ENCODE peak calls at places on chromosomes 12 and 14, in four cellular contexts. One of them, this sample, is unnamed.

GRCh38 chr12:53214687-53215455 is 7.8 kb upstream of the ITGB7 start:
- DNase-seq in omental fat pad: no peak
- DNase-seq in HFF-Myc: no peak
- DNase-seq in AG04450: no peak
- DNase-seq in this sample: no peak

GRCh38 chr12:12902036-12902435 is 10.7 kb downstream of the GPRC5A start:
- DNase-seq in omental fat pad: no peak
- DNase-seq in HFF-Myc: no peak
- DNase-seq in AG04450: no peak
- DNase-seq in this sample: no peak

GRCh38 chr12:92290016-92290685 is 144.5 kb upstream of the BTG1 start:
- DNase-seq in omental fat pad: no peak
- DNase-seq in HFF-Myc: no peak
- DNase-seq in AG04450: no peak
- DNase-seq in this sample: no peak

GRCh38 chr12:117162167-117162539 is 28.1 kb downstream of the FBXO21 start:
- DNase-seq in omental fat pad: no peak
- DNase-seq in HFF-Myc: no peak
- DNase-seq in AG04450: no peak
- DNase-seq in this sample: no peak

GRCh38 chr12:53229454-53229853 is 2.6 kb downstream of the RARG start:
- DNase-seq in omental fat pad: no peak
- DNase-seq in HFF-Myc: no peak
- DNase-seq in AG04450: no peak
- DNase-seq in this sample: no peak

GRCh38 chr14:38255408-38255672 is 553 bp downstream of the CLEC14A start:
- DNase-seq in omental fat pad: no peak
- DNase-seq in HFF-Myc: no peak
- DNase-seq in AG04450: no peak
- DNase-seq in this sample: no peak

GRCh38 chr12:110531741-110532333 is 29.7 kb downstream of the RAD9B start:
- DNase-seq in omental fat pad: no peak
- DNase-seq in HFF-Myc: no peak
- DNase-seq in AG04450: no peak
- DNase-seq in this sample: no peak

GRCh38 chr12:102769323-102769916 is 147.6 kb downstream of the PAH start:
- DNase-seq in omental fat pad: no peak
- DNase-seq in HFF-Myc: peak
- DNase-seq in AG04450: peak
- DNase-seq in this sample: peak

GRCh38 chr14:52146504-52146903 is 77.6 kb upstream of the NID2 start:
- DNase-seq in omental fat pad: no peak
- DNase-seq in HFF-Myc: no peak
- DNase-seq in AG04450: no peak
- DNase-seq in this sample: no peak

GRCh38 chr12:80829767-80830166 is 108.0 kb downstream of the LIN7A start:
- DNase-seq in omental fat pad: no peak
- DNase-seq in HFF-Myc: no peak
- DNase-seq in AG04450: no peak
- DNase-seq in this sample: no peak

GRCh38 chr12:80580254-80580653 is 127.2 kb upstream of the MYF6 start:
- DNase-seq in omental fat pad: no peak
- DNase-seq in HFF-Myc: peak
- DNase-seq in AG04450: peak
- DNase-seq in this sample: no peak

GRCh38 chr14:58501214-58501816 is 73.8 kb downstream of the KIAA0586 start:
- DNase-seq in omental fat pad: no peak
- DNase-seq in HFF-Myc: peak
- DNase-seq in AG04450: peak
- DNase-seq in this sample: peak

GRCh38 chr14:52111583-52111982 is 42.7 kb upstream of the NID2 start:
- DNase-seq in omental fat pad: no peak
- DNase-seq in HFF-Myc: no peak
- DNase-seq in AG04450: no peak
- DNase-seq in this sample: no peak

GRCh38 chr12:62191747-62192485 is 68.3 kb upstream of the USP15 start:
- DNase-seq in omental fat pad: no peak
- DNase-seq in HFF-Myc: no peak
- DNase-seq in AG04450: no peak
- DNase-seq in this sample: no peak

GRCh38 chr12:3792623-3793288 is 39.8 kb upstream of the CRACR2A start:
- DNase-seq in omental fat pad: no peak
- DNase-seq in HFF-Myc: no peak
- DNase-seq in AG04450: no peak
- DNase-seq in this sample: no peak

GRCh38 chr14:101960225-101960624 is 4.1 kb upstream of the DYNC1H1 start:
- DNase-seq in omental fat pad: no peak
- DNase-seq in HFF-Myc: no peak
- DNase-seq in AG04450: no peak
- DNase-seq in this sample: no peak

GRCh38 chr12:120007272-120007671 is 18.2 kb downstream of the BICDL1 start:
- DNase-seq in omental fat pad: no peak
- DNase-seq in HFF-Myc: no peak
- DNase-seq in AG04450: no peak
- DNase-seq in this sample: no peak

GRCh38 chr14:78405071-78405856 is 235.1 kb downstream of the NRXN3 start:
- DNase-seq in omental fat pad: no peak
- DNase-seq in HFF-Myc: no peak
- DNase-seq in AG04450: no peak
- DNase-seq in this sample: no peak

GRCh38 chr12:82635263-82635662 is 51.4 kb upstream of the TMTC2 start:
- DNase-seq in omental fat pad: no peak
- DNase-seq in HFF-Myc: no peak
- DNase-seq in AG04450: no peak
- DNase-seq in this sample: no peak

GRCh38 chr12:52390739-52391617 is 5.5 kb upstream of the KRT84 start:
- DNase-seq in omental fat pad: no peak
- DNase-seq in HFF-Myc: no peak
- DNase-seq in AG04450: no peak
- DNase-seq in this sample: no peak

GRCh38 chr12:51836012-51836832 is 12.3 kb downstream of the FIGNL2 start:
- DNase-seq in omental fat pad: no peak
- DNase-seq in HFF-Myc: no peak
- DNase-seq in AG04450: no peak
- DNase-seq in this sample: no peak

GRCh38 chr14:91872011-91872476 is 4.7 kb upstream of the TC2N start:
- DNase-seq in omental fat pad: no peak
- DNase-seq in HFF-Myc: no peak
- DNase-seq in AG04450: no peak
- DNase-seq in this sample: no peak

GRCh38 chr14:23525611-23526010 is 26.0 kb downstream of the ZFHX2 start:
- DNase-seq in omental fat pad: no peak
- DNase-seq in HFF-Myc: no peak
- DNase-seq in AG04450: no peak
- DNase-seq in this sample: no peak

GRCh38 chr12:81987351-81987750 is 228.2 kb upstream of the PPFIA2 start:
- DNase-seq in omental fat pad: no peak
- DNase-seq in HFF-Myc: no peak
- DNase-seq in AG04450: no peak
- DNase-seq in this sample: no peak

GRCh38 chr14:24264298-24264697 is 1.3 kb upstream of the TGM1 start:
- DNase-seq in omental fat pad: no peak
- DNase-seq in HFF-Myc: no peak
- DNase-seq in AG04450: no peak
- DNase-seq in this sample: no peak

GRCh38 chr14:71355324-71356201 is 448.3 kb downstream of the PCNX1 start:
- DNase-seq in omental fat pad: no peak
- DNase-seq in HFF-Myc: no peak
- DNase-seq in AG04450: no peak
- DNase-seq in this sample: no peak

GRCh38 chr12:2691340-2692111 is 103.2 kb upstream of the FKBP4 start:
- DNase-seq in omental fat pad: no peak
- DNase-seq in HFF-Myc: no peak
- DNase-seq in AG04450: no peak
- DNase-seq in this sample: no peak

GRCh38 chr12:57127101-57127709 is 1.1 kb upstream of the LRP1 start:
- DNase-seq in omental fat pad: no peak
- DNase-seq in HFF-Myc: no peak
- DNase-seq in AG04450: no peak
- DNase-seq in this sample: no peak

GRCh38 chr12:91506461-91506860 is 323.8 kb upstream of the DCN start:
- DNase-seq in omental fat pad: no peak
- DNase-seq in HFF-Myc: no peak
- DNase-seq in AG04450: no peak
- DNase-seq in this sample: no peak

GRCh38 chr12:61991663-61992062 is 268.5 kb upstream of the USP15 start:
- DNase-seq in omental fat pad: no peak
- DNase-seq in HFF-Myc: no peak
- DNase-seq in AG04450: no peak
- DNase-seq in this sample: no peak

GRCh38 chr12:69095765-69096477 is 143.4 kb upstream of the CPSF6 start:
- DNase-seq in omental fat pad: no peak
- DNase-seq in HFF-Myc: no peak
- DNase-seq in AG04450: no peak
- DNase-seq in this sample: peak

GRCh38 chr12:69094606-69095216 is 144.7 kb upstream of the CPSF6 start:
- DNase-seq in omental fat pad: no peak
- DNase-seq in HFF-Myc: no peak
- DNase-seq in AG04450: no peak
- DNase-seq in this sample: no peak

GRCh38 chr12:69087986-69088385 is 151.4 kb upstream of the CPSF6 start:
- DNase-seq in omental fat pad: no peak
- DNase-seq in HFF-Myc: no peak
- DNase-seq in AG04450: no peak
- DNase-seq in this sample: no peak

GRCh38 chr12:69092137-69092536 is 147.2 kb upstream of the CPSF6 start:
- DNase-seq in omental fat pad: no peak
- DNase-seq in HFF-Myc: no peak
- DNase-seq in AG04450: no peak
- DNase-seq in this sample: no peak

GRCh38 chr12:69091447-69092022 is 147.8 kb upstream of the CPSF6 start:
- DNase-seq in omental fat pad: no peak
- DNase-seq in HFF-Myc: no peak
- DNase-seq in AG04450: no peak
- DNase-seq in this sample: no peak
- TF ChIP-seq CTCF in omental fat pad: no peak
- TF ChIP-seq CTCF in HFF-Myc: no peak
- TF ChIP-seq CTCF in AG04450: no peak
- TF ChIP-seq CTCF in this sample: no peak

GRCh38 chr14:62117010-62117717 is 354.9 kb downstream of the SNAPC1 start:
- DNase-seq in omental fat pad: no peak
- DNase-seq in HFF-Myc: peak
- DNase-seq in AG04450: peak
- DNase-seq in this sample: peak
- TF ChIP-seq CTCF in omental fat pad: no peak
- TF ChIP-seq CTCF in HFF-Myc: peak
- TF ChIP-seq CTCF in AG04450: peak
- TF ChIP-seq CTCF in this sample: peak

DNA sequence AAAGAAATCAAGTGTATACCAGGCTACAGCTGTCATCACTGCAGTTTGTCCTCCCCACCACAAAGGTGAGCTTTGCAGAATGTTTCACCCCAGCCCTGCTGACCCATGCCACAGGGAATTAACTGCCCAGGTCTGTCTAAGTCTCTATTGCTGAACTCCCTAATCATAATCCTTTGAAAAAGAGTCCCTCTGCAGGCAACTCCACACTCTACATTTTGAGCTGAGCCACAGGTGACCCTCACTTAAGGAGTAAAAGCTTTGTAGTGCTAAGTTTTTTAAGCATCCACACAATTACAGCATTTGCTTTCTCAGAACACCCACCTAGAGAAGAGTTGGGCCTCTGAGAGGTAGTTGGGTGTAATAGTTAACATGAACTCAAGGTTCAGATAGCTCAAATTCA is 90.0 kb downstream of the C12orf50 start:
- DNase-seq in omental fat pad: no peak
- DNase-seq in HFF-Myc: no peak
- DNase-seq in AG04450: no peak
- DNase-seq in this sample: no peak
- TF ChIP-seq CTCF in omental fat pad: no peak
- TF ChIP-seq CTCF in HFF-Myc: no peak
- TF ChIP-seq CTCF in AG04450: no peak
- TF ChIP-seq CTCF in this sample: no peak

DNA sequence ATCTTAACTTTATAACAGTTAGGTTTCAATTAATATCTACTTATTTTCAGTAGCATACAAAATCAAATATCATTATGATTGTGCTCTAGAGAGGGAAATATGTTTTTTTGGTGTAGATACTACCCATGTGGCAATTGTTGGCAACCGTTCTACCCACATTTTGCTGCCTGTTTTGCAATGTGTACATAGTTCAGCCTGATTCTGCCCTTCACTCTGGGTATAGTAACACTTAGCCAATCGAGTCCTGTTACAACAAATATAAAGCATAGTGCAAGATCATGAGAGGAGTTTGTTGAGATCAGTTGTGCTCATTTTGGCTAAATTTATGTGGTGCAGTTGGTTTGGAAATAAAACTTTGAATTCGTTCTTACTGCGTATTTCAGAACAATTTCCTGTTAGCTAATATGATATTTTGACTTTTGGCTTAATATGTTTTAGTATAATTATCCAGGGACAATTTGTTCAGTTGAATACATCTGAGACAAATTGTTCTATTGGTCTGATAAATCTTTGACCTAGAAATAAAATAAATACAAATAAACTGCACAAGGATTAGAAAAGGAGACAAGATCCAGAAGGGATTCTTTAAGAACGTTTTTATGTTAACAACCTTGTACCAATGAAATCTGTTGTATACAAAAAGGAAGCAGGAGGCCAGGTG is 76.9 kb downstream of the ATF7IP start:
- DNase-seq in omental fat pad: no peak
- DNase-seq in HFF-Myc: no peak
- DNase-seq in AG04450: no peak
- DNase-seq in this sample: no peak
- TF ChIP-seq CTCF in omental fat pad: no peak
- TF ChIP-seq CTCF in HFF-Myc: no peak
- TF ChIP-seq CTCF in AG04450: no peak
- TF ChIP-seq CTCF in this sample: no peak

DNA sequence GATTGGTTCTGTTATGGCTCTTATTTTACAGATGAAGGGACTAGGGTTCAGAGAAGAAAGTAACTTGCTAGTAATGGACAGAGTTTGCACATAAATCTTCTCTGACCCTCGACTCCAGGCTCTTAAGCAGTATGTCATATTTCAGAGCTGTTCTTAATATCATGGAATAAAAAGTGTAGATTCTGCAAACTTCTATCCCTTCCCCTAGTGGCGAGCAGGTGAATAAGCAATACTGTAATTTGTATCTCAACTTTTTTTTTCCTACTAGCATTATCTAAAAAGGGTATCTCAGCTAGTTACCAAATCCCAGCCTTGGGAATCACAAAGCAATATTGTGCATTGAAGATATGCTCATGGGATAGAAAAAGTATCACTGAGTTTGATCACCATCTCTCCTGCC is 83.2 kb downstream of the ANO4 start:
- DNase-seq in omental fat pad: no peak
- DNase-seq in HFF-Myc: no peak
- DNase-seq in AG04450: no peak
- DNase-seq in this sample: no peak
- TF ChIP-seq CTCF in omental fat pad: no peak
- TF ChIP-seq CTCF in HFF-Myc: peak
- TF ChIP-seq CTCF in AG04450: peak
- TF ChIP-seq CTCF in this sample: no peak

DNA sequence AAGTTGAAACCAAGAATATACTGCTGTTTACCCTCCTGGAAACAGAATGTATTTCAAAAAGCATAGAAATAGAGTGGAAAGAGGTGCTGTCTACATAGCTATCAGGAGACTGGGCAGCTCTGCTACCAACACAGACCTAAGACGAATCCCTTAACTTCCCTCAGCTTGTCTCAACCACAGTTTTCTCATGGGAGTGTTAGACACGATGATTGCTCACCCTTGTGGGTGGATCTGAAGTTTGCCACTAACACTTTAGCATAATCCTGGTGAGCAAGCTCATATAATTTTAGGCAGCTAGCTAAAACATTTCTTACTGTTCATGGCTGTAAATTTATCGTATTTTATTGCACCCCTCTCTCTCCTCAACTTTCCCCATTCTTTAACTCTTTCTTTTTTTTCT is 38.5 kb downstream of the C12orf75 start:
- DNase-seq in omental fat pad: no peak
- DNase-seq in HFF-Myc: no peak
- DNase-seq in AG04450: peak
- DNase-seq in this sample: no peak
- TF ChIP-seq CTCF in omental fat pad: no peak
- TF ChIP-seq CTCF in HFF-Myc: no peak
- TF ChIP-seq CTCF in AG04450: peak
- TF ChIP-seq CTCF in this sample: no peak